ENCODE peak calls at places on chromosome 9, in six cellular contexts. E, P, Z, U, H and A are unnamed samples.

GRCh38 chr9:134735441-134736175 is 94.0 kb downstream of the COL5A1 start:
- DNase-seq in H (peak; percentile 84), U (peak; percentile 62), P (no peak), E (no peak), Z (peak; percentile 63), A (no peak)

GRCh38 chr9:28810375-28811075 is 1237.2 kb upstream of the C9orf72 start:
- DNase-seq in H (no peak), U (no peak), P (no peak), Z (peak; percentile 42), E (no peak), A (no peak)

GRCh38 chr9:87119328-87119881 is 172.1 kb upstream of the GAS1 start:
- DNase-seq in Z (peak; percentile 87), H (no peak), U (peak; percentile 83), P (peak; percentile 89), E (peak; percentile 20), A (peak; percentile 62)

GRCh38 chr9:34185778-34186551 is 7.1 kb downstream of the UBAP1 start:
- DNase-seq in E (peak; percentile 45), P (peak; percentile 25), U (peak; percentile 51), Z (peak; percentile 83), H (peak; percentile 66), A (peak; percentile 90)

GRCh38 chr9:89905628-89906338 is 301.0 kb downstream of the GADD45G start:
- DNase-seq in Z (no peak), H (peak; percentile 28), E (no peak), P (no peak), U (no peak), A (no peak)

GRCh38 chr9:70044450-70045307 is 1.0 kb downstream of the MAMDC2 start:
- DNase-seq in P (no peak), Z (peak; percentile 76), E (no peak), U (no peak), H (no peak), A (no peak)

GRCh38 chr9:92501671-92502393 is 19.5 kb upstream of the ASPN start:
- DNase-seq in Z (peak; percentile 72), U (peak; percentile 69), P (no peak), H (peak; percentile 75), E (no peak), A (no peak)

GRCh38 chr9:75996726-75997125 is 106.3 kb downstream of the PCSK5 start:
- DNase-seq in U (no peak), P (no peak), E (no peak), H (no peak), Z (no peak), A (no peak)

GRCh38 chr9:129964901-129965734 is 77.9 kb downstream of the FNBP1 start:
- DNase-seq in U (peak; percentile 37), E (peak; percentile 78), H (peak; percentile 56), P (no peak), Z (peak; percentile 79), A (peak; percentile 56)

GRCh38 chr9:77488439-77489126 is 159.5 kb downstream of the GNA14 start:
- DNase-seq in E (no peak), U (no peak), Z (peak; percentile 56), P (no peak), H (no peak), A (no peak)

GRCh38 chr9:113508111-113508749 is 44.7 kb downstream of the RGS3 start:
- DNase-seq in U (no peak), P (no peak), H (no peak), E (no peak), Z (no peak), A (no peak)

GRCh38 chr9:117156150-117156688 is 258.6 kb downstream of the ASTN2 start:
- DNase-seq in E (no peak), P (no peak), U (no peak), Z (no peak), H (no peak), A (no peak)

GRCh38 chr9:137969008-137969407 is 91.4 kb downstream of the CACNA1B start:
- DNase-seq in U (peak; percentile 21), H (no peak), Z (no peak), E (no peak), P (no peak), A (no peak)

GRCh38 chr9:110207071-110207923 is 662 bp downstream of the C9orf152 start:
- DNase-seq in H (no peak), E (no peak), U (no peak), Z (no peak), P (peak; percentile 91), A (no peak)

GRCh38 chr9:121840838-121841760 is 189.7 kb downstream of the DAB2IP start:
- DNase-seq in Z (no peak), U (peak; percentile 33), H (no peak), P (no peak), E (no peak), A (no peak)

GRCh38 chr9:78954286-78954685 is 617.5 kb upstream of the TLE4 start:
- DNase-seq in H (no peak), U (no peak), Z (peak; percentile 19), E (no peak), P (no peak), A (no peak)

GRCh38 chr9:121860744-121861143 is 209.3 kb downstream of the DAB2IP start:
- DNase-seq in Z (peak; percentile 90), U (peak; percentile 71), E (peak; percentile 74), P (no peak), H (peak; percentile 73), A (peak; percentile 55)

GRCh38 chr9:112665347-112665746 is 52.6 kb downstream of the INIP start:
- DNase-seq in P (no peak), E (peak; percentile 7), U (no peak), H (no peak), Z (peak; percentile 38), A (no peak)

GRCh38 chr9:37565661-37566618 is 10.2 kb downstream of the FBXO10 start:
- DNase-seq in Z (no peak), E (no peak), H (no peak), P (no peak), U (no peak), A (no peak)

GRCh38 chr9:108687360-108687981 is 168.3 kb downstream of the ACTL7B start:
- DNase-seq in E (no peak), P (no peak), U (no peak), Z (peak; percentile 59), H (peak; percentile 5), A (peak; percentile 34)

GRCh38 chr9:1460143-1460769 is 410.1 kb downstream of the DMRT2 start:
- DNase-seq in P (no peak), Z (no peak), E (no peak), H (no peak), U (no peak), A (no peak)

GRCh38 chr9:32423371-32423770 is 38.9 kb downstream of the ACO1 start:
- DNase-seq in P (no peak), U (no peak), E (peak; percentile 44), Z (peak; percentile 42), H (no peak), A (peak; percentile 42)

GRCh38 chr9:99181206-99181605 is 40.5 kb downstream of the ALG2 start:
- DNase-seq in E (no peak), U (no peak), Z (no peak), P (no peak), H (no peak), A (no peak)

GRCh38 chr9:112020680-112021596 is 124.3 kb downstream of the UGCG start:
- DNase-seq in E (no peak), U (no peak), Z (peak; percentile 71), P (no peak), H (no peak), A (no peak)

GRCh38 chr9:82553654-82554366 is 509.1 kb downstream of the RASEF start:
- DNase-seq in E (no peak), P (no peak), Z (peak; percentile 11), U (no peak), H (no peak), A (no peak)

GRCh38 chr9:93126825-93127368 is 7.2 kb downstream of the NINJ1 start:
- DNase-seq in E (no peak), H (no peak), P (peak; percentile 49), Z (no peak), U (peak; percentile 86), A (no peak)

GRCh38 chr9:136345281-136346156 is 18.0 kb downstream of the DNLZ start:
- DNase-seq in U (peak; percentile 82), E (no peak), H (peak; percentile 91), P (no peak), Z (peak; percentile 90), A (no peak)

GRCh38 chr9:134966697-134967546 is 49.2 kb upstream of the FCN1 start:
- DNase-seq in E (no peak), H (no peak), U (no peak), P (no peak), Z (no peak), A (no peak)

GRCh38 chr9:127531676-127532075 is 80.4 kb downstream of the LRSAM1 start:
- DNase-seq in E (no peak), U (no peak), Z (peak; percentile 45), P (no peak), H (no peak), A (no peak)

GRCh38 chr9:25964239-25964638 is 286.0 kb upstream of the TUSC1 start:
- DNase-seq in E (peak; percentile 21), U (peak; percentile 72), Z (peak; percentile 42), P (peak; percentile 40), H (no peak), A (peak; percentile 53)
- TF ChIP-seq CTCF in E (peak; percentile 69), U (peak; percentile 76), Z (peak; percentile 49), P (peak; percentile 49), H (peak; percentile 18), A (peak; percentile 51)

DNA sequence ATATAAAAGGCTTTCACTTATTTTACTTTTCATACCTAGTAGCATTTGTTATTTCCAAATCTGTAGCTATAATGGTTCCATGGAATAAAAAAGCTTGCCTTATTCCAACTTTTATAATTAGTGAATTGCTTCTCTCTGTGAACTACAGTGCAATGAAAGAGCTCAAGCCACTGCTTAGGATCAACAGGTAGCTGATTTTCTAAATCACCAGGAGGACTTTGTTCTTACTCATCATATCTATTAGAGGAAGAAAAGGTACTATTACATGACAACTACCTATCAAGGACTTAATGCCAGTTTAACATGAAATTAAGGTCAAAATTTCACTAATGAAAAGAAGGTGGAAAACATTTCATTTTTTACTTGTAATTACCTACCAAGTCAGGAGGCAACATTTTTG is 414.6 kb downstream of the BNC2 start:
- DNase-seq in U (no peak), H (no peak), P (no peak), E (no peak), Z (no peak), A (no peak)
- H3K4me3 ChIP-seq in U (no peak overlapping the region), H (no peak overlapping the region), P (no peak overlapping the region), E (no peak overlapping the region), Z (no peak overlapping the region), A (no peak overlapping the region)

DNA sequence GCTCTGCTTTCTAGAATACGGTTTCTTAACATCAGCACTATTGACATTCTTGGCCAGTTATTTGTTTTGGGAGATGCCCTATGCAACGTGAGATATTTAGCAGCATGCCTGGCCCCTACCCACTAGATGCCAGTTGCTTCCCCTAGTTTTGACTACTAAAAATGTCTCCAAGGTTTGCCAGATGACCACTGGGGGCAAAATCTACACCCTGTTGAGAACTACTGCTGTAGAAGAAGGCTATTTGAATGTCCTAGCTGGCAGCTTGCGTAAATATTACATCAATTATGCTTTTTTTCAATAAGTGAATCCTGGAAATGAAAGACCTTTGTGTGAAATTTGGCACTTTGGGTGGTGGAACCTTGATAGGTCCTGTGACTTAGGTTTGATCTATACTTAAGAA is 5.0 kb downstream of the NCBP1 start:
- DNase-seq in P (no peak), Z (peak; percentile 9), H (no peak), U (no peak), E (no peak), A (no peak)
- TF ChIP-seq CTCF in P (no peak), Z (no peak), H (peak; percentile 19), U (no peak), E (peak; percentile 26), A (no peak)

DNA sequence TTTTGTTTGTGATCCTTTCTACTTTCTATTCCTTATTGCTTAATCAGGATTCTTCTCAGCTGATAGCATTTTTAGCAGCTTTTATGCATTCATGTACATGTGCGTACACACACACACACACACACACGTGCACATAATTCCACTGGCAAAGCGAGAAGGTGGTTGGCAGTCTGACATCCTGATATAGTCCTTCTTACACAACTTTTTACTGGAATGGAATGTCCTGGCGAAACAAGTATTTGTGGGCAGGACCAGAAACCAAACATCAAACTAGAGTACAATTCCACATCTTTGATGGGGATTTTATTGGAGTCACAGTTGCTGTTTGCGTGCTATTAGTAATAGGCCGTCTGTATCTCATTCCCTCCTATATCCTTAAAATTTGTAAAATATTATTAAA is 356.5 kb downstream of the CCDC171 start:
- DNase-seq in H (no peak), P (no peak), Z (peak; percentile 84), E (no peak), U (no peak), A (peak; percentile 41)
- H3K4me3 ChIP-seq in H (no peak overlapping the region), P (no peak overlapping the region), Z (no peak overlapping the region), E (no peak overlapping the region), U (no peak overlapping the region), A (no peak overlapping the region)